ENCODE peak calls at places on chromosome 11, in seven cellular contexts. Q is osteoblast, O is PC-3, P is H9, G is body of pancreas, U is astrocyte of the spinal cord, N is cardiac fibroblast. B is an unnamed sample.
A peak's percentile ranks its signal among the peaks of the same experiment; 100 is the strongest.

GRCh38 chr11:93570759-93571413 is 27.7 kb upstream of the SMCO4 start:
- DNase-seq in O (peak; percentile 86), G (peak; percentile 85), P (no peak), N (peak; percentile 29), U (peak; percentile 68), Q (peak; percentile 46), B (no peak)

GRCh38 chr11:128575956-128576340 is 11.4 kb downstream of the ETS1 start:
- DNase-seq in U (peak; percentile 13), N (peak; percentile 89), P (no peak), G (peak; percentile 67), Q (peak; percentile 65), O (no peak), B (no peak)

GRCh38 chr11:103842795-103843194 is 193.6 kb upstream of the DDI1 start:
- DNase-seq in P (no peak), O (no peak), Q (no peak), G (no peak), N (peak; percentile 30), U (peak; percentile 75), B (no peak)

GRCh38 chr11:106030609-106031008 is 8.6 kb upstream of the MSANTD4 start:
- DNase-seq in O (no peak), N (no peak), Q (no peak), G (no peak), P (no peak), U (no peak), B (no peak)

GRCh38 chr11:46896719-46897406 is 21.5 kb downstream of the LRP4 start:
- DNase-seq in G (no peak), U (peak; percentile 33), O (peak; percentile 72), N (peak; percentile 44), Q (peak; percentile 88), P (no peak), B (no peak)

GRCh38 chr11:71996517-71996916 is 2.2 kb upstream of the IL18BP start:
- DNase-seq in Q (no peak), U (no peak), P (no peak), O (no peak), G (no peak), N (no peak), B (no peak)

GRCh38 chr11:73205666-73206343 is 12.3 kb upstream of the P2RY2 start:
- DNase-seq in O (no peak), P (no peak), Q (peak; percentile 13), N (no peak), G (no peak), U (no peak), B (no peak)

GRCh38 chr11:4191031-4191571 is 96.5 kb downstream of the RRM1 start:
- DNase-seq in U (no peak), N (peak; percentile 11), Q (no peak), P (no peak), G (peak; percentile 11), O (no peak), B (no peak)

GRCh38 chr11:12834166-12834565 is 159.9 kb downstream of the TEAD1 start:
- DNase-seq in Q (no peak), N (no peak), P (no peak), G (no peak), O (no peak), U (no peak), B (no peak)

GRCh38 chr11:67118059-67118766 is 850 bp upstream of the KDM2A start:
- DNase-seq in Q (peak; percentile 93), G (peak; percentile 39), P (peak; percentile 61), O (no peak), N (peak; percentile 29), U (no peak), B (peak; percentile 80)

GRCh38 chr11:128342511-128343133 is 244.7 kb downstream of the ETS1 start:
- DNase-seq in G (no peak), U (peak; percentile 76), P (no peak), N (peak; percentile 77), O (peak; percentile 96), Q (no peak), B (no peak)

GRCh38 chr11:45513806-45514340 is 151.5 kb downstream of the CHST1 start:
- DNase-seq in G (no peak), U (no peak), Q (no peak), O (no peak), N (no peak), P (no peak), B (no peak)

GRCh38 chr11:58165504-58166106 is 23.3 kb upstream of the OR9Q2 start:
- DNase-seq in N (no peak), U (no peak), Q (no peak), G (no peak), O (no peak), P (no peak), B (no peak)

GRCh38 chr11:65403607-65404121 is 17.2 kb downstream of the FRMD8 start:
- DNase-seq in G (peak; percentile 52), P (no peak), U (no peak), N (no peak), Q (peak; percentile 43), O (no peak), B (no peak)

GRCh38 chr11:47359162-47359561 is 6.7 kb upstream of the MYBPC3 start:
- DNase-seq in Q (peak; percentile 52), G (no peak), U (no peak), N (no peak), O (no peak), P (no peak), B (no peak)

GRCh38 chr11:66856496-66857233 is at the start of gene LRFN4:
- DNase-seq in G (no peak), O (peak; percentile 57), Q (peak; percentile 98), N (no peak), P (no peak), U (no peak), B (peak; percentile 83)

GRCh38 chr11:122656631-122657101 is 1.1 kb downstream of the UBASH3B start:
- DNase-seq in U (peak; percentile 51), P (peak; percentile 58), G (peak; percentile 35), O (peak; percentile 52), N (peak; percentile 30), Q (peak; percentile 87), B (no peak)

GRCh38 chr11:81989093-81989492 is 744.6 kb downstream of the FAM181B start:
- DNase-seq in G (no peak), P (no peak), N (no peak), U (peak; percentile 74), O (peak; percentile 7), Q (peak; percentile 71), B (no peak)

GRCh38 chr11:92845390-92846185 is 123.9 kb upstream of the MTNR1B start:
- DNase-seq in G (no peak), Q (no peak), O (no peak), N (no peak), P (no peak), U (no peak), B (no peak)

GRCh38 chr11:92227954-92228935 is 3.6 kb downstream of the FAT3 start:
- DNase-seq in G (no peak), U (peak; percentile 37), O (no peak), P (no peak), Q (peak; percentile 75), N (no peak), B (no peak)

GRCh38 chr11:100574894-100575769 is 112.0 kb upstream of the ARHGAP42 start:
- DNase-seq in O (peak; percentile 80), N (peak; percentile 45), Q (no peak), U (peak; percentile 56), P (no peak), G (no peak), B (no peak)
- TF ChIP-seq CTCF in O (peak; percentile 86), N (peak; percentile 10), Q (peak; percentile 46), U (peak; percentile 40), P (peak; percentile 68), G (no peak), B (peak; percentile 81)

GRCh38 chr11:62169448-62169847 is 20.6 kb upstream of the SCGB1D1 start:
- DNase-seq in Q (no peak), G (no peak), N (no peak), U (no peak), O (no peak), P (no peak), B (no peak)

GRCh38 chr11:62176766-62177165 is 13.2 kb upstream of the SCGB1D1 start:
- DNase-seq in G (no peak), Q (no peak), P (no peak), O (no peak), N (no peak), U (no peak), B (no peak)

GRCh38 chr11:62169935-62170334 is 20.1 kb upstream of the SCGB1D1 start:
- DNase-seq in P (no peak), G (no peak), U (no peak), Q (no peak), O (no peak), N (no peak), B (no peak)

GRCh38 chr11:62166371-62166770 is 23.6 kb upstream of the SCGB1D1 start:
- DNase-seq in U (no peak), O (no peak), P (no peak), Q (no peak), N (no peak), G (no peak), B (no peak)

GRCh38 chr11:62171261-62171723 is 18.7 kb upstream of the SCGB1D1 start:
- DNase-seq in G (peak; percentile 89), P (peak; percentile 85), O (peak; percentile 96), U (peak; percentile 72), Q (peak; percentile 86), N (peak; percentile 85), B (no peak)
- TF ChIP-seq CTCF in G (peak; percentile 82), P (peak; percentile 86), O (peak; percentile 91), U (peak; percentile 68), Q (peak; percentile 74), N (peak; percentile 63), B (peak; percentile 81)

GRCh38 chr11:22730319-22730718 is 63.9 kb downstream of the GAS2 start:
- DNase-seq in G (peak; percentile 28), O (peak; percentile 30), P (no peak), N (peak; percentile 15), Q (no peak), U (no peak), B (no peak)
- TF ChIP-seq CTCF in G (peak; percentile 58), O (peak; percentile 45), P (no peak), N (no peak), Q (no peak), U (no peak), B (peak; percentile 73)

GRCh38 chr11:32151036-32151435 is 60.2 kb downstream of the RCN1 start:
- DNase-seq in N (no peak), P (no peak), G (no peak), U (no peak), O (no peak), Q (no peak), B (no peak)

GRCh38 chr11:32152821-32153220 is 61.9 kb downstream of the RCN1 start:
- DNase-seq in P (no peak), O (no peak), U (no peak), N (no peak), G (no peak), Q (no peak), B (no peak)

GRCh38 chr11:32149748-32150147 is 58.9 kb downstream of the RCN1 start:
- DNase-seq in N (no peak), O (no peak), Q (no peak), P (no peak), G (no peak), U (no peak), B (no peak)

GRCh38 chr11:32153747-32154146 is 62.9 kb downstream of the RCN1 start:
- DNase-seq in Q (no peak), O (no peak), P (no peak), G (no peak), N (no peak), U (no peak), B (no peak)

GRCh38 chr11:32154275-32154674 is 63.4 kb downstream of the RCN1 start:
- DNase-seq in Q (no peak), P (no peak), U (peak; percentile 25), G (no peak), N (peak; percentile 34), O (peak; percentile 51), B (no peak)
- TF ChIP-seq CTCF in Q (peak; percentile 20), P (peak; percentile 27), U (peak; percentile 18), G (peak; percentile 31), N (no peak), O (peak; percentile 53), B (peak; percentile 30)

B was measured in chondrocyte.